ENCODE peak calls at places on chromosome 5, in six cellular contexts. P is ovary, M is adrenal gland, U is HCT116, O is suprapubic skin, J is body of pancreas. X is an unnamed sample.

GRCh38 chr5:98940586-98940985 is 11.8 kb upstream of the CHD1 start:
- DNase-seq in J (no peak), U (no peak), O (no peak), P (no peak), M (peak; percentile 21), X (no peak)

GRCh38 chr5:56434986-56435385 is 201.9 kb upstream of the ANKRD55 start:
- DNase-seq in U (no peak), P (no peak), O (no peak), J (no peak), M (no peak), X (no peak)

GRCh38 chr5:57778528-57779175 is 296.0 kb upstream of the ACTBL2 start:
- DNase-seq in P (no peak), O (no peak), M (no peak), U (no peak), J (no peak), X (no peak)

GRCh38 chr5:167982-168660 is 23.2 kb upstream of the LRRC14B start:
- DNase-seq in U (no peak), J (no peak), M (no peak), O (peak; percentile 70), P (peak; percentile 51), X (no peak)

GRCh38 chr5:144203750-144204596 is 33.3 kb downstream of the KCTD16 start:
- DNase-seq in J (peak; percentile 70), P (no peak), M (peak; percentile 19), U (peak; percentile 57), O (no peak), X (no peak)

GRCh38 chr5:141420855-141421488 is at the start of gene PCDHGA11:
- DNase-seq in U (peak; percentile 4), O (no peak), P (no peak), M (no peak), J (no peak), X (peak; percentile 34)

GRCh38 chr5:74870299-74871067 is 4.3 kb upstream of the FAM169A start:
- DNase-seq in U (no peak), J (no peak), O (no peak), M (no peak), P (no peak), X (no peak)

GRCh38 chr5:150485770-150486401 is 22.0 kb upstream of the NDST1 start:
- DNase-seq in J (peak; percentile 68), O (no peak), P (peak; percentile 88), U (no peak), M (peak; percentile 72), X (no peak)

GRCh38 chr5:148394587-148395019 is 10.8 kb downstream of the FBXO38 start:
- DNase-seq in P (no peak), J (no peak), U (no peak), O (no peak), M (no peak), X (no peak)

GRCh38 chr5:98770158-98770910 is 3.1 kb upstream of the RGMB start:
- DNase-seq in P (peak; percentile 59), M (peak; percentile 33), O (no peak), U (no peak), J (peak; percentile 60), X (no peak)

GRCh38 chr5:5473224-5473623 is 50.7 kb downstream of the ICE1 start:
- DNase-seq in M (no peak), P (no peak), J (no peak), U (no peak), O (no peak), X (no peak)

GRCh38 chr5:137710086-137710485 is 25.8 kb downstream of the KLHL3 start:
- DNase-seq in M (no peak), U (no peak), O (no peak), P (no peak), J (no peak), X (no peak)

GRCh38 chr5:56862909-56863308 is 46.5 kb upstream of the SETD9 start:
- DNase-seq in M (no peak), O (no peak), J (no peak), P (no peak), U (no peak), X (no peak)

GRCh38 chr5:13786016-13786415 is 158.5 kb downstream of the DNAH5 start:
- DNase-seq in J (no peak), U (no peak), M (no peak), P (no peak), O (no peak), X (no peak)

GRCh38 chr5:172696171-172696849 is 55.2 kb downstream of the NEURL1B start:
- DNase-seq in M (no peak), U (no peak), J (no peak), P (peak; percentile 79), O (no peak), X (no peak)

GRCh38 chr5:160269017-160269416 is 39.7 kb downstream of the FABP6 start:
- DNase-seq in M (peak; percentile 93), J (peak; percentile 74), U (no peak), O (peak; percentile 91), P (peak; percentile 88), X (no peak)

GRCh38 chr5:168438349-168438748 is 47.9 kb upstream of the RARS1 start:
- DNase-seq in P (no peak), U (no peak), J (no peak), M (no peak), O (no peak), X (no peak)

GRCh38 chr5:72542695-72543094 is 35.5 kb upstream of the ZNF366 start:
- DNase-seq in M (no peak), J (no peak), O (no peak), P (no peak), U (no peak), X (no peak)

GRCh38 chr5:151480384-151480783 is 33.0 kb downstream of the SLC36A1 start:
- DNase-seq in M (no peak), O (no peak), U (no peak), P (no peak), J (no peak), X (no peak)

GRCh38 chr5:35971186-35971877 is 19.9 kb downstream of the UGT3A1 start:
- DNase-seq in J (no peak), U (no peak), O (no peak), P (no peak), M (no peak), X (no peak)

GRCh38 chr5:80865547-80865946 is 94.6 kb upstream of the RASGRF2 start:
- DNase-seq in U (no peak), P (no peak), M (no peak), J (no peak), O (no peak), X (no peak)

GRCh38 chr5:134524219-134524825 is 1.1 kb upstream of the JADE2 start:
- DNase-seq in M (peak; percentile 90), U (no peak), O (peak; percentile 92), J (peak; percentile 93), P (peak; percentile 93), X (no peak)

GRCh38 chr5:134525687-134526482 is 415 bp downstream of the JADE2 start:
- DNase-seq in U (no peak), O (peak; percentile 88), J (peak; percentile 82), M (peak; percentile 89), P (peak; percentile 89), X (no peak)

GRCh38 chr5:134523543-134524136 is 1.8 kb upstream of the JADE2 start:
- DNase-seq in O (no peak), J (no peak), U (no peak), M (no peak), P (no peak), X (no peak)

GRCh38 chr5:134526483-134527155 is 1.1 kb downstream of the JADE2 start:
- DNase-seq in M (peak; percentile 80), O (peak; percentile 90), P (peak; percentile 86), J (peak; percentile 86), U (peak; percentile 84), X (no peak)

GRCh38 chr5:134524826-134525686 is at the start of gene JADE2:
- DNase-seq in M (peak; percentile 72), P (peak; percentile 86), J (peak; percentile 80), O (peak; percentile 83), U (no peak), X (no peak)
- TF ChIP-seq POLR2A in M (peak; percentile 18), P (peak; percentile 49), J (peak; percentile 75), O (no peak), U (peak; percentile 12), X (peak; percentile 48)

GRCh38 chr5:90409318-90410177 is at the start of gene CETN3:
- DNase-seq in P (peak; percentile 94), U (peak; percentile 95), J (peak; percentile 96), O (peak; percentile 98), M (peak; percentile 95), X (no peak)
- TF ChIP-seq POLR2A in P (peak; percentile 82), U (peak; percentile 98), J (peak; percentile 96), O (peak; percentile 75), M (peak; percentile 95), X (peak; percentile 72)

GRCh38 chr5:181281077-181281983 is 20.4 kb upstream of the TRIM52 start:
- DNase-seq in J (no peak), U (no peak), O (peak; percentile 16), M (no peak), P (no peak), X (peak; percentile 44)
- TF ChIP-seq POLR2A in J (no peak), U (no peak), O (no peak), M (no peak), P (no peak), X (no peak)

GRCh38 chr5:132227485-132228240 is at the start of gene P4HA2:
- DNase-seq in P (peak; percentile 89), O (peak; percentile 89), U (peak; percentile 56), M (peak; percentile 65), J (peak; percentile 94), X (peak; percentile 87)
- TF ChIP-seq POLR2A in P (no peak), O (no peak), U (peak; percentile 87), M (no peak), J (peak; percentile 95), X (no peak)

GRCh38 chr5:41795125-41795524 is 75.1 kb downstream of the OXCT1 start:
- DNase-seq in M (no peak), P (no peak), J (no peak), O (no peak), U (no peak), X (no peak)

GRCh38 chr5:41797672-41798071 is 72.6 kb downstream of the OXCT1 start:
- DNase-seq in O (no peak), J (no peak), M (no peak), P (no peak), U (no peak), X (no peak)

GRCh38 chr5:41793156-41793770 is 77.0 kb downstream of the OXCT1 start:
- DNase-seq in J (no peak), U (no peak), O (no peak), M (no peak), P (no peak), X (no peak)

GRCh38 chr5:41796061-41796460 is 74.2 kb downstream of the OXCT1 start:
- DNase-seq in J (no peak), U (no peak), O (no peak), P (no peak), M (no peak), X (no peak)

GRCh38 chr5:41794478-41794877 is 75.7 kb downstream of the OXCT1 start:
- DNase-seq in M (no peak), U (peak; percentile 19), P (no peak), O (no peak), J (no peak), X (no peak)
- TF ChIP-seq POLR2A in M (no peak), U (no peak), P (no peak), O (no peak), J (no peak), X (no peak)